ENCODE peak calls at places on chromosome 10, in eight cellular contexts. One of them, this sample, is unnamed.

GRCh38 chr10:99450624-99451498 is 20.4 kb upstream of the GOT1 start:
- DNase-seq in fibroblast of villous mesenchyme: peak
- DNase-seq in neuronal stem cell: no peak
- DNase-seq in amniotic epithelial cell: no peak
- DNase-seq in activated CD8-positive, alpha-beta memory T cell treated with anti-CD3 and anti-CD28 coated beads for 4 hours: no peak
- DNase-seq in mucosa of gallbladder: no peak
- DNase-seq in right atrium auricular region: no peak
- DNase-seq in activated T-cell treated with anti-CD3 and anti-CD28 coated beads, Interleukin-2, amount 50 U/mL, for 1 hour: no peak
- DNase-seq in this sample: no peak

GRCh38 chr10:11149499-11149898 is 131.8 kb downstream of the CELF2 start:
- DNase-seq in right atrium auricular region: no peak
- DNase-seq in mucosa of gallbladder: no peak
- DNase-seq in activated CD8-positive, alpha-beta memory T cell treated with anti-CD3 and anti-CD28 coated beads for 4 hours: no peak
- DNase-seq in fibroblast of villous mesenchyme: no peak
- DNase-seq in activated T-cell treated with anti-CD3 and anti-CD28 coated beads, Interleukin-2, amount 50 U/mL, for 1 hour: peak
- DNase-seq in neuronal stem cell: no peak
- DNase-seq in amniotic epithelial cell: no peak
- DNase-seq in this sample: peak

GRCh38 chr10:133465191-133465949 is 11.6 kb downstream of the SCART1 start:
- DNase-seq in activated CD8-positive, alpha-beta memory T cell treated with anti-CD3 and anti-CD28 coated beads for 4 hours: no peak
- DNase-seq in activated T-cell treated with anti-CD3 and anti-CD28 coated beads, Interleukin-2, amount 50 U/mL, for 1 hour: no peak
- DNase-seq in fibroblast of villous mesenchyme: no peak
- DNase-seq in right atrium auricular region: no peak
- DNase-seq in neuronal stem cell: no peak
- DNase-seq in mucosa of gallbladder: peak
- DNase-seq in amniotic epithelial cell: no peak
- DNase-seq in this sample: no peak

GRCh38 chr10:80506189-80506575 is 31.5 kb upstream of the SH2D4B start:
- DNase-seq in activated T-cell treated with anti-CD3 and anti-CD28 coated beads, Interleukin-2, amount 50 U/mL, for 1 hour: no peak
- DNase-seq in amniotic epithelial cell: peak
- DNase-seq in activated CD8-positive, alpha-beta memory T cell treated with anti-CD3 and anti-CD28 coated beads for 4 hours: no peak
- DNase-seq in right atrium auricular region: no peak
- DNase-seq in mucosa of gallbladder: no peak
- DNase-seq in neuronal stem cell: no peak
- DNase-seq in fibroblast of villous mesenchyme: peak
- DNase-seq in this sample: no peak

GRCh38 chr10:125081931-125082330 is 78.4 kb downstream of the CTBP2 start:
- DNase-seq in mucosa of gallbladder: no peak
- DNase-seq in activated CD8-positive, alpha-beta memory T cell treated with anti-CD3 and anti-CD28 coated beads for 4 hours: no peak
- DNase-seq in right atrium auricular region: no peak
- DNase-seq in activated T-cell treated with anti-CD3 and anti-CD28 coated beads, Interleukin-2, amount 50 U/mL, for 1 hour: no peak
- DNase-seq in neuronal stem cell: no peak
- DNase-seq in fibroblast of villous mesenchyme: no peak
- DNase-seq in amniotic epithelial cell: no peak
- DNase-seq in this sample: no peak

GRCh38 chr10:80104066-80104926 is 25.8 kb downstream of the TMEM254 start:
- DNase-seq in right atrium auricular region: peak
- DNase-seq in amniotic epithelial cell: peak
- DNase-seq in activated CD8-positive, alpha-beta memory T cell treated with anti-CD3 and anti-CD28 coated beads for 4 hours: no peak
- DNase-seq in activated T-cell treated with anti-CD3 and anti-CD28 coated beads, Interleukin-2, amount 50 U/mL, for 1 hour: no peak
- DNase-seq in neuronal stem cell: no peak
- DNase-seq in mucosa of gallbladder: no peak
- DNase-seq in fibroblast of villous mesenchyme: peak
- DNase-seq in this sample: no peak

GRCh38 chr10:74418285-74418872 is 267.4 kb downstream of the ADK start:
- DNase-seq in fibroblast of villous mesenchyme: no peak
- DNase-seq in activated CD8-positive, alpha-beta memory T cell treated with anti-CD3 and anti-CD28 coated beads for 4 hours: no peak
- DNase-seq in activated T-cell treated with anti-CD3 and anti-CD28 coated beads, Interleukin-2, amount 50 U/mL, for 1 hour: no peak
- DNase-seq in neuronal stem cell: peak
- DNase-seq in amniotic epithelial cell: no peak
- DNase-seq in right atrium auricular region: no peak
- DNase-seq in mucosa of gallbladder: no peak
- DNase-seq in this sample: no peak

GRCh38 chr10:70346155-70346554 is 36.3 kb downstream of the LRRC20 start:
- DNase-seq in activated T-cell treated with anti-CD3 and anti-CD28 coated beads, Interleukin-2, amount 50 U/mL, for 1 hour: no peak
- DNase-seq in amniotic epithelial cell: no peak
- DNase-seq in mucosa of gallbladder: no peak
- DNase-seq in neuronal stem cell: no peak
- DNase-seq in right atrium auricular region: no peak
- DNase-seq in activated CD8-positive, alpha-beta memory T cell treated with anti-CD3 and anti-CD28 coated beads for 4 hours: no peak
- DNase-seq in fibroblast of villous mesenchyme: no peak
- DNase-seq in this sample: no peak

GRCh38 chr10:73084209-73084608 is 12.5 kb downstream of the P4HA1 start:
- DNase-seq in activated T-cell treated with anti-CD3 and anti-CD28 coated beads, Interleukin-2, amount 50 U/mL, for 1 hour: no peak
- DNase-seq in neuronal stem cell: no peak
- DNase-seq in activated CD8-positive, alpha-beta memory T cell treated with anti-CD3 and anti-CD28 coated beads for 4 hours: no peak
- DNase-seq in fibroblast of villous mesenchyme: no peak
- DNase-seq in mucosa of gallbladder: no peak
- DNase-seq in amniotic epithelial cell: no peak
- DNase-seq in right atrium auricular region: no peak
- DNase-seq in this sample: no peak

GRCh38 chr10:73920084-73920483 is 9.2 kb downstream of the PLAU start:
- DNase-seq in activated T-cell treated with anti-CD3 and anti-CD28 coated beads, Interleukin-2, amount 50 U/mL, for 1 hour: no peak
- DNase-seq in amniotic epithelial cell: no peak
- DNase-seq in right atrium auricular region: peak
- DNase-seq in mucosa of gallbladder: peak
- DNase-seq in activated CD8-positive, alpha-beta memory T cell treated with anti-CD3 and anti-CD28 coated beads for 4 hours: no peak
- DNase-seq in neuronal stem cell: no peak
- DNase-seq in fibroblast of villous mesenchyme: peak
- DNase-seq in this sample: no peak

GRCh38 chr10:3887885-3888476 is 103.0 kb upstream of the KLF6 start:
- DNase-seq in fibroblast of villous mesenchyme: peak
- DNase-seq in activated T-cell treated with anti-CD3 and anti-CD28 coated beads, Interleukin-2, amount 50 U/mL, for 1 hour: peak
- DNase-seq in neuronal stem cell: peak
- DNase-seq in right atrium auricular region: peak
- DNase-seq in activated CD8-positive, alpha-beta memory T cell treated with anti-CD3 and anti-CD28 coated beads for 4 hours: peak
- DNase-seq in amniotic epithelial cell: peak
- DNase-seq in mucosa of gallbladder: peak
- DNase-seq in this sample: peak

GRCh38 chr10:42574336-42574735 is 64.0 kb downstream of the ZNF33B start:
- DNase-seq in activated CD8-positive, alpha-beta memory T cell treated with anti-CD3 and anti-CD28 coated beads for 4 hours: no peak
- DNase-seq in amniotic epithelial cell: no peak
- DNase-seq in fibroblast of villous mesenchyme: no peak
- DNase-seq in mucosa of gallbladder: no peak
- DNase-seq in neuronal stem cell: no peak
- DNase-seq in right atrium auricular region: no peak
- DNase-seq in activated T-cell treated with anti-CD3 and anti-CD28 coated beads, Interleukin-2, amount 50 U/mL, for 1 hour: no peak
- DNase-seq in this sample: no peak

GRCh38 chr10:79045566-79046175 is 23.1 kb upstream of the ZMIZ1 start:
- DNase-seq in fibroblast of villous mesenchyme: no peak
- DNase-seq in activated CD8-positive, alpha-beta memory T cell treated with anti-CD3 and anti-CD28 coated beads for 4 hours: no peak
- DNase-seq in neuronal stem cell: no peak
- DNase-seq in mucosa of gallbladder: no peak
- DNase-seq in amniotic epithelial cell: no peak
- DNase-seq in right atrium auricular region: no peak
- DNase-seq in activated T-cell treated with anti-CD3 and anti-CD28 coated beads, Interleukin-2, amount 50 U/mL, for 1 hour: peak
- DNase-seq in this sample: peak

GRCh38 chr10:128599538-128599937 is 473.3 kb upstream of the MKI67 start:
- DNase-seq in neuronal stem cell: no peak
- DNase-seq in right atrium auricular region: no peak
- DNase-seq in amniotic epithelial cell: no peak
- DNase-seq in activated CD8-positive, alpha-beta memory T cell treated with anti-CD3 and anti-CD28 coated beads for 4 hours: no peak
- DNase-seq in mucosa of gallbladder: no peak
- DNase-seq in activated T-cell treated with anti-CD3 and anti-CD28 coated beads, Interleukin-2, amount 50 U/mL, for 1 hour: no peak
- DNase-seq in fibroblast of villous mesenchyme: no peak
- DNase-seq in this sample: no peak

GRCh38 chr10:71232089-71232998 is 20.0 kb downstream of the UNC5B start:
- DNase-seq in fibroblast of villous mesenchyme: no peak
- DNase-seq in amniotic epithelial cell: peak
- DNase-seq in right atrium auricular region: peak
- DNase-seq in activated CD8-positive, alpha-beta memory T cell treated with anti-CD3 and anti-CD28 coated beads for 4 hours: no peak
- DNase-seq in mucosa of gallbladder: peak
- DNase-seq in activated T-cell treated with anti-CD3 and anti-CD28 coated beads, Interleukin-2, amount 50 U/mL, for 1 hour: no peak
- DNase-seq in neuronal stem cell: no peak
- DNase-seq in this sample: no peak

GRCh38 chr10:79097021-79097695 is 28.4 kb downstream of the ZMIZ1 start:
- DNase-seq in mucosa of gallbladder: no peak
- DNase-seq in amniotic epithelial cell: no peak
- DNase-seq in fibroblast of villous mesenchyme: no peak
- DNase-seq in right atrium auricular region: no peak
- DNase-seq in activated T-cell treated with anti-CD3 and anti-CD28 coated beads, Interleukin-2, amount 50 U/mL, for 1 hour: no peak
- DNase-seq in activated CD8-positive, alpha-beta memory T cell treated with anti-CD3 and anti-CD28 coated beads for 4 hours: no peak
- DNase-seq in neuronal stem cell: no peak
- DNase-seq in this sample: no peak

This sample was measured in activated effector memory CD4-positive, alpha-beta T cell treated with anti-CD3 and anti-CD28 coated beads, Interleukin-2, amount 50 U/mL, for 16 hours.